ENCODE peak calls at places on chromosomes 11 and 22, in nine cellular contexts. One of them, this sample, is unnamed.

GRCh38 chr22:20428496-20429253 is 8.9 kb downstream of the SCARF2 start:
- DNase-seq in neural crest cell: no peak
- DNase-seq in glomerular endothelial cell: no peak
- DNase-seq in NCI-H1092 treated with DMSO at 0.1 percent for 48 hours: no peak
- DNase-seq in activated CD8-positive, alpha-beta T cell treated with anti-CD3 and anti-CD28 coated beads for 36 hours: peak
- DNase-seq in fibroblast of gingiva: no peak
- DNase-seq in activated naive CD8-positive, alpha-beta T cell treated with anti-CD3 and anti-CD28 coated beads, Interleukin-2, amount 50 U/mL, for 24 hours: no peak
- DNase-seq in cardiac fibroblast: no peak
- DNase-seq in NCI-H2081 treated with DMSO at 0.1 percent for 48 hours: no peak
- DNase-seq in this sample: no peak

GRCh38 chr11:117885777-117886176 is 9.3 kb upstream of the FXYD6 start:
- DNase-seq in glomerular endothelial cell: no peak
- DNase-seq in fibroblast of gingiva: no peak
- DNase-seq in NCI-H2081 treated with DMSO at 0.1 percent for 48 hours: no peak
- DNase-seq in activated CD8-positive, alpha-beta T cell treated with anti-CD3 and anti-CD28 coated beads for 36 hours: no peak
- DNase-seq in NCI-H1092 treated with DMSO at 0.1 percent for 48 hours: no peak
- DNase-seq in cardiac fibroblast: no peak
- DNase-seq in neural crest cell: no peak
- DNase-seq in activated naive CD8-positive, alpha-beta T cell treated with anti-CD3 and anti-CD28 coated beads, Interleukin-2, amount 50 U/mL, for 24 hours: no peak
- DNase-seq in this sample: no peak

GRCh38 chr11:30196400-30197206 is 34.2 kb upstream of the FSHB start:
- DNase-seq in NCI-H1092 treated with DMSO at 0.1 percent for 48 hours: peak
- DNase-seq in cardiac fibroblast: peak
- DNase-seq in activated naive CD8-positive, alpha-beta T cell treated with anti-CD3 and anti-CD28 coated beads, Interleukin-2, amount 50 U/mL, for 24 hours: peak
- DNase-seq in activated CD8-positive, alpha-beta T cell treated with anti-CD3 and anti-CD28 coated beads for 36 hours: peak
- DNase-seq in NCI-H2081 treated with DMSO at 0.1 percent for 48 hours: no peak
- DNase-seq in neural crest cell: peak
- DNase-seq in glomerular endothelial cell: peak
- DNase-seq in fibroblast of gingiva: no peak
- DNase-seq in this sample: peak

GRCh38 chr11:123630126-123630531 is 24.3 kb downstream of the SCN3B start:
- DNase-seq in glomerular endothelial cell: no peak
- DNase-seq in cardiac fibroblast: no peak
- DNase-seq in NCI-H1092 treated with DMSO at 0.1 percent for 48 hours: no peak
- DNase-seq in activated naive CD8-positive, alpha-beta T cell treated with anti-CD3 and anti-CD28 coated beads, Interleukin-2, amount 50 U/mL, for 24 hours: no peak
- DNase-seq in NCI-H2081 treated with DMSO at 0.1 percent for 48 hours: no peak
- DNase-seq in neural crest cell: no peak
- DNase-seq in activated CD8-positive, alpha-beta T cell treated with anti-CD3 and anti-CD28 coated beads for 36 hours: no peak
- DNase-seq in fibroblast of gingiva: no peak
- DNase-seq in this sample: no peak

GRCh38 chr11:38339835-38340440 is 1741.9 kb upstream of the RAG2 start:
- DNase-seq in cardiac fibroblast: no peak
- DNase-seq in activated CD8-positive, alpha-beta T cell treated with anti-CD3 and anti-CD28 coated beads for 36 hours: no peak
- DNase-seq in neural crest cell: no peak
- DNase-seq in glomerular endothelial cell: no peak
- DNase-seq in fibroblast of gingiva: no peak
- DNase-seq in NCI-H2081 treated with DMSO at 0.1 percent for 48 hours: no peak
- DNase-seq in NCI-H1092 treated with DMSO at 0.1 percent for 48 hours: no peak
- DNase-seq in activated naive CD8-positive, alpha-beta T cell treated with anti-CD3 and anti-CD28 coated beads, Interleukin-2, amount 50 U/mL, for 24 hours: no peak
- DNase-seq in this sample: no peak

GRCh38 chr22:19878461-19879247 is 24.0 kb upstream of the GNB1L start:
- DNase-seq in activated naive CD8-positive, alpha-beta T cell treated with anti-CD3 and anti-CD28 coated beads, Interleukin-2, amount 50 U/mL, for 24 hours: no peak
- DNase-seq in fibroblast of gingiva: peak
- DNase-seq in NCI-H2081 treated with DMSO at 0.1 percent for 48 hours: no peak
- DNase-seq in activated CD8-positive, alpha-beta T cell treated with anti-CD3 and anti-CD28 coated beads for 36 hours: no peak
- DNase-seq in neural crest cell: no peak
- DNase-seq in NCI-H1092 treated with DMSO at 0.1 percent for 48 hours: no peak
- DNase-seq in cardiac fibroblast: peak
- DNase-seq in glomerular endothelial cell: no peak
- DNase-seq in this sample: no peak

GRCh38 chr22:23904855-23905254 is 10.7 kb downstream of the MIF start:
- DNase-seq in activated CD8-positive, alpha-beta T cell treated with anti-CD3 and anti-CD28 coated beads for 36 hours: no peak
- DNase-seq in cardiac fibroblast: no peak
- DNase-seq in activated naive CD8-positive, alpha-beta T cell treated with anti-CD3 and anti-CD28 coated beads, Interleukin-2, amount 50 U/mL, for 24 hours: no peak
- DNase-seq in neural crest cell: no peak
- DNase-seq in NCI-H2081 treated with DMSO at 0.1 percent for 48 hours: no peak
- DNase-seq in NCI-H1092 treated with DMSO at 0.1 percent for 48 hours: no peak
- DNase-seq in fibroblast of gingiva: no peak
- DNase-seq in glomerular endothelial cell: no peak
- DNase-seq in this sample: no peak

GRCh38 chr11:3920148-3920852 is 64.8 kb downstream of the STIM1 start:
- DNase-seq in NCI-H1092 treated with DMSO at 0.1 percent for 48 hours: no peak
- DNase-seq in glomerular endothelial cell: no peak
- DNase-seq in NCI-H2081 treated with DMSO at 0.1 percent for 48 hours: no peak
- DNase-seq in activated CD8-positive, alpha-beta T cell treated with anti-CD3 and anti-CD28 coated beads for 36 hours: peak
- DNase-seq in neural crest cell: no peak
- DNase-seq in fibroblast of gingiva: peak
- DNase-seq in activated naive CD8-positive, alpha-beta T cell treated with anti-CD3 and anti-CD28 coated beads, Interleukin-2, amount 50 U/mL, for 24 hours: peak
- DNase-seq in cardiac fibroblast: peak
- DNase-seq in this sample: no peak

GRCh38 chr11:119652907-119653659 is 75.9 kb downstream of the NECTIN1 start:
- DNase-seq in cardiac fibroblast: no peak
- DNase-seq in neural crest cell: no peak
- DNase-seq in NCI-H2081 treated with DMSO at 0.1 percent for 48 hours: no peak
- DNase-seq in fibroblast of gingiva: no peak
- DNase-seq in activated CD8-positive, alpha-beta T cell treated with anti-CD3 and anti-CD28 coated beads for 36 hours: no peak
- DNase-seq in NCI-H1092 treated with DMSO at 0.1 percent for 48 hours: no peak
- DNase-seq in activated naive CD8-positive, alpha-beta T cell treated with anti-CD3 and anti-CD28 coated beads, Interleukin-2, amount 50 U/mL, for 24 hours: no peak
- DNase-seq in glomerular endothelial cell: no peak
- DNase-seq in this sample: no peak

GRCh38 chr11:122900803-122901202 is 18.2 kb downstream of the JHY start:
- DNase-seq in NCI-H1092 treated with DMSO at 0.1 percent for 48 hours: peak
- DNase-seq in neural crest cell: no peak
- DNase-seq in cardiac fibroblast: peak
- DNase-seq in glomerular endothelial cell: no peak
- DNase-seq in NCI-H2081 treated with DMSO at 0.1 percent for 48 hours: no peak
- DNase-seq in fibroblast of gingiva: peak
- DNase-seq in activated naive CD8-positive, alpha-beta T cell treated with anti-CD3 and anti-CD28 coated beads, Interleukin-2, amount 50 U/mL, for 24 hours: no peak
- DNase-seq in activated CD8-positive, alpha-beta T cell treated with anti-CD3 and anti-CD28 coated beads for 36 hours: no peak
- DNase-seq in this sample: no peak

GRCh38 chr11:84800755-84801346 is 826.3 kb downstream of the DLG2 start:
- DNase-seq in glomerular endothelial cell: no peak
- DNase-seq in activated CD8-positive, alpha-beta T cell treated with anti-CD3 and anti-CD28 coated beads for 36 hours: no peak
- DNase-seq in NCI-H1092 treated with DMSO at 0.1 percent for 48 hours: peak
- DNase-seq in neural crest cell: no peak
- DNase-seq in fibroblast of gingiva: peak
- DNase-seq in NCI-H2081 treated with DMSO at 0.1 percent for 48 hours: no peak
- DNase-seq in cardiac fibroblast: peak
- DNase-seq in activated naive CD8-positive, alpha-beta T cell treated with anti-CD3 and anti-CD28 coated beads, Interleukin-2, amount 50 U/mL, for 24 hours: no peak
- DNase-seq in this sample: peak

GRCh38 chr11:119384332-119384731 is 2.8 kb upstream of the USP2 start:
- DNase-seq in glomerular endothelial cell: no peak
- DNase-seq in NCI-H1092 treated with DMSO at 0.1 percent for 48 hours: no peak
- DNase-seq in fibroblast of gingiva: no peak
- DNase-seq in activated CD8-positive, alpha-beta T cell treated with anti-CD3 and anti-CD28 coated beads for 36 hours: no peak
- DNase-seq in NCI-H2081 treated with DMSO at 0.1 percent for 48 hours: no peak
- DNase-seq in cardiac fibroblast: no peak
- DNase-seq in neural crest cell: no peak
- DNase-seq in activated naive CD8-positive, alpha-beta T cell treated with anti-CD3 and anti-CD28 coated beads, Interleukin-2, amount 50 U/mL, for 24 hours: no peak
- DNase-seq in this sample: no peak

GRCh38 chr11:45737056-45737455 is 67.9 kb upstream of the SLC35C1 start:
- DNase-seq in glomerular endothelial cell: no peak
- DNase-seq in NCI-H1092 treated with DMSO at 0.1 percent for 48 hours: no peak
- DNase-seq in activated naive CD8-positive, alpha-beta T cell treated with anti-CD3 and anti-CD28 coated beads, Interleukin-2, amount 50 U/mL, for 24 hours: no peak
- DNase-seq in NCI-H2081 treated with DMSO at 0.1 percent for 48 hours: no peak
- DNase-seq in neural crest cell: no peak
- DNase-seq in cardiac fibroblast: peak
- DNase-seq in fibroblast of gingiva: no peak
- DNase-seq in activated CD8-positive, alpha-beta T cell treated with anti-CD3 and anti-CD28 coated beads for 36 hours: no peak
- DNase-seq in this sample: no peak

GRCh38 chr22:28629420-28630184 is 50.0 kb downstream of the TTC28 start:
- DNase-seq in activated CD8-positive, alpha-beta T cell treated with anti-CD3 and anti-CD28 coated beads for 36 hours: no peak
- DNase-seq in NCI-H1092 treated with DMSO at 0.1 percent for 48 hours: no peak
- DNase-seq in cardiac fibroblast: peak
- DNase-seq in neural crest cell: no peak
- DNase-seq in fibroblast of gingiva: no peak
- DNase-seq in activated naive CD8-positive, alpha-beta T cell treated with anti-CD3 and anti-CD28 coated beads, Interleukin-2, amount 50 U/mL, for 24 hours: no peak
- DNase-seq in glomerular endothelial cell: no peak
- DNase-seq in NCI-H2081 treated with DMSO at 0.1 percent for 48 hours: no peak
- DNase-seq in this sample: no peak

GRCh38 chr11:3014314-3014938 is 22.3 kb upstream of the NAP1L4 start:
- DNase-seq in neural crest cell: no peak
- DNase-seq in NCI-H2081 treated with DMSO at 0.1 percent for 48 hours: no peak
- DNase-seq in NCI-H1092 treated with DMSO at 0.1 percent for 48 hours: no peak
- DNase-seq in fibroblast of gingiva: no peak
- DNase-seq in activated CD8-positive, alpha-beta T cell treated with anti-CD3 and anti-CD28 coated beads for 36 hours: peak
- DNase-seq in cardiac fibroblast: no peak
- DNase-seq in activated naive CD8-positive, alpha-beta T cell treated with anti-CD3 and anti-CD28 coated beads, Interleukin-2, amount 50 U/mL, for 24 hours: peak
- DNase-seq in glomerular endothelial cell: no peak
- DNase-seq in this sample: no peak

GRCh38 chr11:43505171-43505570 is 146.5 kb downstream of the TTC17 start:
- DNase-seq in NCI-H2081 treated with DMSO at 0.1 percent for 48 hours: no peak
- DNase-seq in neural crest cell: no peak
- DNase-seq in activated CD8-positive, alpha-beta T cell treated with anti-CD3 and anti-CD28 coated beads for 36 hours: no peak
- DNase-seq in fibroblast of gingiva: no peak
- DNase-seq in activated naive CD8-positive, alpha-beta T cell treated with anti-CD3 and anti-CD28 coated beads, Interleukin-2, amount 50 U/mL, for 24 hours: no peak
- DNase-seq in NCI-H1092 treated with DMSO at 0.1 percent for 48 hours: no peak
- DNase-seq in glomerular endothelial cell: no peak
- DNase-seq in cardiac fibroblast: no peak
- DNase-seq in this sample: no peak